ENCODE peak calls at places on chromosomes 7 and 10, in nine cellular contexts. One of them, this sample, is unnamed. For H4K20me1, the result is how much of the 10 kb centered on the place peaks cover.

GRCh38 chr7:151794508-151795167 is 82.3 kb downstream of the PRKAG2 start:
- DNase-seq in H9: no peak
- DNase-seq in HCT116: no peak
- DNase-seq in PC-3: no peak
- DNase-seq in DND-41: no peak
- DNase-seq in keratinocyte: no peak
- DNase-seq in hepatocyte: no peak
- DNase-seq in astrocyte: peak
- DNase-seq in SK-N-SH: no peak
- DNase-seq in this sample: peak

GRCh38 chr7:155803418-155804376 is 8.6 kb downstream of the SHH start:
- DNase-seq in PC-3: peak
- DNase-seq in astrocyte: no peak
- DNase-seq in SK-N-SH: peak
- DNase-seq in keratinocyte: no peak
- DNase-seq in HCT116: no peak
- DNase-seq in DND-41: no peak
- DNase-seq in hepatocyte: peak
- DNase-seq in H9: peak
- DNase-seq in this sample: peak

GRCh38 chr10:45241865-45242518 is 73.4 kb downstream of the OR13A1 start:
- DNase-seq in PC-3: no peak
- DNase-seq in DND-41: no peak
- DNase-seq in astrocyte: no peak
- DNase-seq in H9: no peak
- DNase-seq in HCT116: no peak
- DNase-seq in hepatocyte: no peak
- DNase-seq in keratinocyte: no peak
- DNase-seq in SK-N-SH: no peak
- DNase-seq in this sample: no peak

GRCh38 chr7:12731214-12731656 is 43.8 kb downstream of the ARL4A start:
- DNase-seq in keratinocyte: no peak
- DNase-seq in astrocyte: no peak
- DNase-seq in H9: peak
- DNase-seq in DND-41: no peak
- DNase-seq in PC-3: no peak
- DNase-seq in HCT116: peak
- DNase-seq in SK-N-SH: no peak
- DNase-seq in hepatocyte: no peak
- DNase-seq in this sample: no peak

GRCh38 chr10:69881202-69881601 is 79.5 kb downstream of the COL13A1 start:
- DNase-seq in HCT116: no peak
- DNase-seq in keratinocyte: no peak
- DNase-seq in hepatocyte: no peak
- DNase-seq in astrocyte: no peak
- DNase-seq in PC-3: no peak
- DNase-seq in DND-41: no peak
- DNase-seq in SK-N-SH: no peak
- DNase-seq in H9: no peak
- DNase-seq in this sample: peak

GRCh38 chr7:132337450-132338080 is 238.7 kb downstream of the PLXNA4 start:
- DNase-seq in DND-41: no peak
- DNase-seq in PC-3: no peak
- DNase-seq in astrocyte: no peak
- DNase-seq in hepatocyte: no peak
- DNase-seq in H9: no peak
- DNase-seq in HCT116: no peak
- DNase-seq in keratinocyte: no peak
- DNase-seq in SK-N-SH: no peak
- DNase-seq in this sample: no peak

GRCh38 chr10:4241724-4242345 is 456.8 kb upstream of the KLF6 start:
- DNase-seq in keratinocyte: no peak
- DNase-seq in H9: no peak
- DNase-seq in HCT116: no peak
- DNase-seq in PC-3: no peak
- DNase-seq in SK-N-SH: no peak
- DNase-seq in astrocyte: peak
- DNase-seq in hepatocyte: peak
- DNase-seq in DND-41: peak
- DNase-seq in this sample: peak

GRCh38 chr10:86367339-86367951 is 850 bp upstream of the GRID1 start:
- DNase-seq in H9: peak
- DNase-seq in HCT116: no peak
- DNase-seq in DND-41: no peak
- DNase-seq in hepatocyte: no peak
- DNase-seq in astrocyte: no peak
- DNase-seq in SK-N-SH: peak
- DNase-seq in PC-3: no peak
- DNase-seq in keratinocyte: no peak
- DNase-seq in this sample: no peak

GRCh38 chr10:113751116-113751728 is at the start of gene PLEKHS1:
- DNase-seq in PC-3: peak
- DNase-seq in DND-41: no peak
- DNase-seq in astrocyte: no peak
- DNase-seq in hepatocyte: no peak
- DNase-seq in H9: no peak
- DNase-seq in HCT116: no peak
- DNase-seq in keratinocyte: no peak
- DNase-seq in SK-N-SH: no peak
- DNase-seq in this sample: no peak

GRCh38 chr7:18724311-18724710 is 228.8 kb downstream of the HDAC9 start:
- DNase-seq in DND-41: no peak
- DNase-seq in SK-N-SH: no peak
- DNase-seq in PC-3: peak
- DNase-seq in astrocyte: no peak
- DNase-seq in HCT116: no peak
- DNase-seq in hepatocyte: no peak
- DNase-seq in keratinocyte: no peak
- DNase-seq in H9: no peak
- DNase-seq in this sample: no peak

GRCh38 chr7:118492466-118492865 is 268.0 kb downstream of the ANKRD7 start:
- DNase-seq in H9: no peak
- DNase-seq in PC-3: no peak
- DNase-seq in DND-41: no peak
- DNase-seq in astrocyte: no peak
- DNase-seq in HCT116: no peak
- DNase-seq in keratinocyte: no peak
- DNase-seq in SK-N-SH: no peak
- DNase-seq in hepatocyte: no peak
- DNase-seq in this sample: no peak

GRCh38 chr7:151057038-151057736 is 510 bp downstream of the CDK5 start:
- DNase-seq in keratinocyte: no peak
- DNase-seq in HCT116: no peak
- DNase-seq in PC-3: no peak
- DNase-seq in astrocyte: no peak
- DNase-seq in H9: no peak
- DNase-seq in SK-N-SH: peak
- DNase-seq in DND-41: no peak
- DNase-seq in hepatocyte: no peak
- DNase-seq in this sample: peak

GRCh38 chr7:24820730-24821044 is 63.4 kb upstream of the GSDME start:
- DNase-seq in PC-3: peak
- DNase-seq in hepatocyte: peak
- DNase-seq in DND-41: no peak
- DNase-seq in H9: no peak
- DNase-seq in keratinocyte: no peak
- DNase-seq in SK-N-SH: no peak
- DNase-seq in HCT116: no peak
- DNase-seq in astrocyte: no peak
- DNase-seq in this sample: no peak

GRCh38 chr7:78530351-78530750 is 731.8 kb downstream of the PHTF2 start:
- DNase-seq in PC-3: peak
- DNase-seq in H9: no peak
- DNase-seq in HCT116: no peak
- DNase-seq in DND-41: no peak
- DNase-seq in keratinocyte: no peak
- DNase-seq in hepatocyte: no peak
- DNase-seq in astrocyte: peak
- DNase-seq in SK-N-SH: no peak
- DNase-seq in this sample: peak

GRCh38 chr10:107417446-107417845 is 252.9 kb upstream of the SORCS1 start:
- DNase-seq in hepatocyte: no peak
- DNase-seq in keratinocyte: no peak
- DNase-seq in DND-41: no peak
- DNase-seq in astrocyte: no peak
- DNase-seq in SK-N-SH: no peak
- DNase-seq in H9: no peak
- DNase-seq in PC-3: no peak
- DNase-seq in HCT116: no peak
- DNase-seq in this sample: no peak

GRCh38 chr10:107418411-107418810 is 253.9 kb upstream of the SORCS1 start:
- DNase-seq in PC-3: no peak
- DNase-seq in astrocyte: no peak
- DNase-seq in HCT116: no peak
- DNase-seq in SK-N-SH: no peak
- DNase-seq in keratinocyte: no peak
- DNase-seq in DND-41: no peak
- DNase-seq in H9: no peak
- DNase-seq in hepatocyte: no peak
- DNase-seq in this sample: no peak

GRCh38 chr10:107413971-107414370 is 249.5 kb upstream of the SORCS1 start:
- DNase-seq in hepatocyte: no peak
- DNase-seq in SK-N-SH: no peak
- DNase-seq in keratinocyte: no peak
- DNase-seq in H9: no peak
- DNase-seq in DND-41: no peak
- DNase-seq in HCT116: no peak
- DNase-seq in PC-3: no peak
- DNase-seq in astrocyte: no peak
- DNase-seq in this sample: no peak

GRCh38 chr10:107409517-107409916 is 245.0 kb upstream of the SORCS1 start:
- DNase-seq in astrocyte: peak
- DNase-seq in keratinocyte: no peak
- DNase-seq in SK-N-SH: no peak
- DNase-seq in DND-41: no peak
- DNase-seq in hepatocyte: peak
- DNase-seq in PC-3: peak
- DNase-seq in HCT116: no peak
- DNase-seq in H9: no peak
- DNase-seq in this sample: no peak

GRCh38 chr10:107415446-107415845 is 250.9 kb upstream of the SORCS1 start:
- DNase-seq in astrocyte: no peak
- DNase-seq in SK-N-SH: no peak
- DNase-seq in H9: no peak
- DNase-seq in DND-41: no peak
- DNase-seq in PC-3: no peak
- DNase-seq in keratinocyte: no peak
- DNase-seq in HCT116: no peak
- DNase-seq in hepatocyte: no peak
- DNase-seq in this sample: no peak
- H3K4me2 ChIP-seq in astrocyte: no peak
- H3K4me2 ChIP-seq in SK-N-SH: no peak
- H3K4me2 ChIP-seq in H9: no peak
- H3K4me2 ChIP-seq in DND-41: no peak
- H3K4me2 ChIP-seq in PC-3: no peak
- H3K4me2 ChIP-seq in keratinocyte: no peak
- H3K4me2 ChIP-seq in HCT116: no peak
- H3K4me2 ChIP-seq in hepatocyte: no peak
- H3K4me2 ChIP-seq in this sample: no peak

GRCh38 chr10:96873086-96873485 is 41.0 kb downstream of the LCOR start:
- DNase-seq in HCT116: no peak
- DNase-seq in keratinocyte: no peak
- DNase-seq in PC-3: no peak
- DNase-seq in SK-N-SH: no peak
- DNase-seq in H9: no peak
- DNase-seq in astrocyte: no peak
- DNase-seq in DND-41: no peak
- DNase-seq in hepatocyte: no peak
- DNase-seq in this sample: no peak

GRCh38 chr10:96878071-96878470 is 46.0 kb downstream of the LCOR start:
- DNase-seq in PC-3: no peak
- DNase-seq in keratinocyte: no peak
- DNase-seq in H9: no peak
- DNase-seq in hepatocyte: peak
- DNase-seq in HCT116: no peak
- DNase-seq in astrocyte: no peak
- DNase-seq in SK-N-SH: no peak
- DNase-seq in DND-41: no peak
- DNase-seq in this sample: no peak

GRCh38 chr10:96873756-96874467 is 41.8 kb downstream of the LCOR start:
- DNase-seq in SK-N-SH: no peak
- DNase-seq in HCT116: no peak
- DNase-seq in keratinocyte: no peak
- DNase-seq in PC-3: no peak
- DNase-seq in astrocyte: no peak
- DNase-seq in DND-41: no peak
- DNase-seq in H9: no peak
- DNase-seq in hepatocyte: no peak
- DNase-seq in this sample: no peak
- H4K20me1 ChIP-seq in SK-N-SH: half or more
- H4K20me1 ChIP-seq in HCT116: under half
- H4K20me1 ChIP-seq in keratinocyte: under half
- H4K20me1 ChIP-seq in PC-3: under half
- H4K20me1 ChIP-seq in astrocyte: half or more
- H4K20me1 ChIP-seq in DND-41: half or more
- H4K20me1 ChIP-seq in H9: under half
- H4K20me1 ChIP-seq in hepatocyte: half or more
- H4K20me1 ChIP-seq in this sample: half or more

DNA sequence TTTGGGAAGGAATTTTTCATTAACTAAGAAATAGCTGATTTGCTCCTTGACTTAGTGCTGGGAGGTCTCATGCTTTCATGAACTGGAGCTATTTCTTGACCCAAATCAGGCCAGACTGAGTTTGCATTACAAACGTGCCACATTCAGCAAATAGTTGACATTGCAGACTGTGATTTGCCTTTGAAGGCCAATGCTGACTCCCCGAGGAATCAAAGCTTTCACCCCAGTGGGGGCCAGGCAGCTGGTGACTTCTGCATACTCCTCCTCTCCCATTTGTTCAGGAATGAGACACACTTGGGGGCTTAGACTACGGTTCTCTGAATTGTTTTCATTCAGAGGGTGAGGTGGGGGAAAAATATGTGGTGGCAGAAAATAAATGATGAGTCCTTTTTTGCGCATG is 111.0 kb upstream of the JAZF1 start:
- DNase-seq in H9: peak
- DNase-seq in SK-N-SH: no peak
- DNase-seq in PC-3: no peak
- DNase-seq in keratinocyte: no peak
- DNase-seq in HCT116: no peak
- DNase-seq in hepatocyte: no peak
- DNase-seq in DND-41: no peak
- DNase-seq in astrocyte: no peak
- DNase-seq in this sample: no peak
- H3K4me2 ChIP-seq in H9: peak
- H3K4me2 ChIP-seq in SK-N-SH: no peak
- H3K4me2 ChIP-seq in PC-3: no peak
- H3K4me2 ChIP-seq in keratinocyte: no peak
- H3K4me2 ChIP-seq in HCT116: no peak
- H3K4me2 ChIP-seq in hepatocyte: no peak
- H3K4me2 ChIP-seq in DND-41: no peak
- H3K4me2 ChIP-seq in astrocyte: no peak
- H3K4me2 ChIP-seq in this sample: no peak

DNA sequence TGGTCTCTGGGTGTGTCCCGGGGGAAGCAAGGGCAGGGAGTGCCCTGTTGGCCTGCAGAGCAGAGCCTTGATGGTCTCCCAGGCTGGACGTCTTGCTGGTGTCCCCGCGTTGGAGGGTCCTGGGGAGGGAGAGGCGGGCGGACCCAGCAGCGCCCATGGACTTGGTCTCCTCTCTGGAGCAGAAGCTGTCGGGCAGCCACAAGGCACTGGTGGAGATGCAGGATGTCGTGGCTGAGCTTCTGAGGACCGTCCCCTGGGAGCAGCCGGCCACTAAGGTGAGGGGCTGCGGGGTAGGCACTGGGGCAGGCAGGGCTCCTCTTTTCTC is 20.9 kb downstream of the TTYH3 start:
- DNase-seq in H9: no peak
- DNase-seq in HCT116: no peak
- DNase-seq in hepatocyte: no peak
- DNase-seq in astrocyte: no peak
- DNase-seq in DND-41: no peak
- DNase-seq in PC-3: no peak
- DNase-seq in keratinocyte: no peak
- DNase-seq in SK-N-SH: no peak
- DNase-seq in this sample: no peak
- H4K20me1 ChIP-seq in H9: under half
- H4K20me1 ChIP-seq in HCT116: under half
- H4K20me1 ChIP-seq in hepatocyte: under half
- H4K20me1 ChIP-seq in astrocyte: half or more
- H4K20me1 ChIP-seq in DND-41: under half
- H4K20me1 ChIP-seq in PC-3: under half
- H4K20me1 ChIP-seq in keratinocyte: under half
- H4K20me1 ChIP-seq in SK-N-SH: under half
- H4K20me1 ChIP-seq in this sample: under half